ENCODE peak calls at places on chromosomes 4 and X, in four cellular contexts. J is WTC11, W is PC-9, U is activated B cell treated with CpG ODN at 0.5 μM for 24 hours. V is an unnamed sample.

GRCh38 chr4:109411964-109412363 is 21.7 kb upstream of the SEC24B start:
- DNase-seq in J (no peak), W (no peak), U (no peak), V (no peak)

GRCh38 chrX:11792461-11793421 is 34.7 kb downstream of the MSL3 start:
- DNase-seq in J (no peak), W (no peak), U (peak; percentile 48), V (peak; percentile 59)

GRCh38 chr4:6857009-6857882 is 52.4 kb upstream of the TBC1D14 start:
- DNase-seq in J (no peak), W (no peak), U (no peak), V (no peak)

GRCh38 chr4:7381221-7381889 is 53.4 kb downstream of the PSAPL1 start:
- DNase-seq in J (no peak), W (no peak), U (no peak), V (no peak)

GRCh38 chrX:130770615-130771014 is 132.4 kb downstream of the ENOX2 start:
- DNase-seq in J (no peak), W (peak; percentile 4), U (no peak), V (no peak)

GRCh38 chr4:68712207-68712606 is 41.8 kb upstream of the UGT2B15 start:
- DNase-seq in J (no peak), W (no peak), U (no peak), V (no peak)

GRCh38 chr4:1307951-1308735 is 18.5 kb downstream of the MAEA start:
- DNase-seq in J (no peak), W (no peak), U (no peak), V (no peak)

GRCh38 chr4:14879643-14880042 is 122.6 kb upstream of the CPEB2 start:
- DNase-seq in J (no peak), W (peak; percentile 81), U (no peak), V (no peak)

GRCh38 chr4:17718471-17718870 is 63.0 kb downstream of the FAM184B start:
- DNase-seq in J (no peak), W (no peak), U (no peak), V (no peak)

GRCh38 chrX:27186671-27187070 is 276.5 kb downstream of the PPP4R3C start:
- DNase-seq in J (peak; percentile 8), W (peak; percentile 14), U (no peak), V (peak; percentile 16)

GRCh38 chr4:96677499-96677898 is 837.6 kb downstream of the PDHA2 start:
- DNase-seq in J (no peak), W (no peak), U (no peak), V (no peak)

GRCh38 chrX:88425739-88426138 is 321.3 kb upstream of the CPXCR1 start:
- DNase-seq in J (no peak), W (no peak), U (no peak), V (no peak)

GRCh38 chr4:174764105-174764729 is 64.8 kb downstream of the GLRA3 start:
- DNase-seq in J (no peak), W (no peak), U (no peak), V (peak; percentile 22)

DNA sequence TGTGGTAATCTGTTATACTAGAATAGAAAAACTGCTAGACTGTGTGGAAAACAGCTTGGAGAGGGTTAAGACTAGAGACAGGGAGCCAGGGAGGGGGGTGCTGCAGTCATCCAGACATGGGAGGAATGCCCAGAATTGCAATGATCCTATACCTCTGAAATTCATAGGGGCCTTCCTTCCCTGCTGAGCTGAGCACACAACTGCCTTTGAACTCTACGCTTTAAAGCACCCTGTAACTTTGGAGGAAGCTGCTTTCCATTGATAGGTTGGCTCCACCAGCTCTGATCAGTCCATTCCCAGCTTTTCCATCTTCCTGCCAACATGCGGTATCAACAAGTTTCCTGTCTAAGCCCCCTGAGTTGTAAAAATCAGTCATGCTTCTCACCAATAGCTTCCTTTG is 155.9 kb upstream of the RASGEF1B start:
- DNase-seq in J (no peak), W (no peak), U (no peak), V (no peak)
- TF ChIP-seq CTCF in J (no peak), W (no peak), U (no peak), V (no peak)

DNA sequence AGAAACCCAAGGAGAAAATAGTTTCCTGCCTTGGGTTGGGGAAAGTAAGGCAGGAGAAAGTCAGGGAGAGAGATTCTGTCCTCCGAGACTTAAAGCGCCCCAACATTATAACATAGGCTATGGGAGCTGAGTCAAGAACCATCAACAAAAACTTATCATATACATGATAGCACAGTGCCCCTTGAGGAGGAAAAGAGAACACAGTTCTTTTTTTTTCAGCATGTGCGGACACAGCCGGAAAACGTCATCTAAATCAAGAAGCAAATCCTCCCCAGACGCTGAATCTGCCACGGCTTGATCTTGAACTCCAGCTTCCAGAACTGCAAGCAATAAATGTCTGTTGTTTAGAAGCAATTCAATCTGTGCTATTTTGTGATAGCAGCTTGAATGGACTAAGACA is 549.6 kb upstream of the PRKX start:
- DNase-seq in J (no peak), W (no peak), U (no peak), V (no peak)
- TF ChIP-seq CTCF in J (no peak), W (peak; percentile 60), U (no peak), V (no peak)

DNA sequence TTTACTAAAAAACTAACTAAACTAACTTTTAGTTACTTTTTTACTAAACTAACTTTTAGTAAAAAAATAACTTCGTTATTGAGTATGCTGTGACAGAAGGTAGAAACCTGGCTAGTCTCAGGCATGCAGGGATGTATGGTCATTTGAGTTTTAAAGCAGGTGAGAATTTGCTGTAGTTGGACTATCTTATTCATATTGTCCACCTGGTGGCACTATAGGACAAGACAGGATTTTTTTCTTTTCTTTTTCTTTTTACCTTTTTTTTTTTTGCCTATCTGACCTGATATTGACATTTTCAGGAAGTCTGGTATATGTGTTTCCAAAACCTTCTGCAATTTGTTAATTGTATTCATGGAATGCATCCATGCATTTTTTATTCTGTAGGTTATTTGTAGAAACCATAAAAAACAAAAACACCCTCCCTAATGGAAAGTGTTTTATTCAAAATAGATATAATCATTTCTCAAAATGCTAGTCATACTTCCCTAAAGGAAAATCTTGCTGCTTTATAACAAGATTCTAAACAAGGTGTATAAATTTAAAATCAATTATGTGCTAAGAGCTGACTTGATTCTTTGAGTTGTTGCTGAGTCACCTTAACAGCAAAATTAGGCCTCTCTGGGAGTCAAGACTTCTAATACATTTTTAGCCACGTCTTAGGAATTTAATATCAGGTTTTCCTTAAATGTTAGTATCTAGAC is 201.2 kb upstream of the GNPDA2 start:
- DNase-seq in J (no peak), W (no peak), U (no peak), V (peak; percentile 4)
- TF ChIP-seq CTCF in J (no peak), W (peak; percentile 68), U (no peak), V (peak; percentile 27)

GRCh38 chrX:154321152-154321551 is 25.6 kb downstream of the TKTL1 start:
- DNase-seq in J (no peak), W (no peak), U (no peak), V (no peak)

GRCh38 chrX:154322890-154323289 is 27.3 kb downstream of the TKTL1 start:
- DNase-seq in J (no peak), W (no peak), U (no peak), V (no peak)

GRCh38 chrX:154320406-154320805 is 24.8 kb downstream of the TKTL1 start:
- DNase-seq in J (no peak), W (no peak), U (no peak), V (no peak)

GRCh38 chrX:154323537-154323936 is 27.9 kb downstream of the TKTL1 start:
- DNase-seq in J (no peak), W (no peak), U (no peak), V (no peak)

GRCh38 chrX:154321624-154322023 is 26.0 kb downstream of the TKTL1 start:
- DNase-seq in J (no peak), W (no peak), U (no peak), V (no peak)
- TF ChIP-seq CTCF in J (no peak), W (no peak), U (no peak), V (peak; percentile 42)

GRCh38 chr4:90120815-90121214 is 6.4 kb upstream of the CCSER1 start:
- DNase-seq in J (no peak), W (no peak), U (no peak), V (no peak)

GRCh38 chr4:90118547-90119211 is 8.5 kb upstream of the CCSER1 start:
- DNase-seq in J (no peak), W (no peak), U (no peak), V (peak; percentile 12)

GRCh38 chr4:90121961-90122748 is 5.0 kb upstream of the CCSER1 start:
- DNase-seq in J (no peak), W (peak; percentile 36), U (no peak), V (no peak)

GRCh38 chr4:90120037-90120436 is 7.2 kb upstream of the CCSER1 start:
- DNase-seq in J (no peak), W (no peak), U (no peak), V (no peak)
- TF ChIP-seq CTCF in J (no peak), W (no peak), U (no peak), V (peak; percentile 25)

DNA sequence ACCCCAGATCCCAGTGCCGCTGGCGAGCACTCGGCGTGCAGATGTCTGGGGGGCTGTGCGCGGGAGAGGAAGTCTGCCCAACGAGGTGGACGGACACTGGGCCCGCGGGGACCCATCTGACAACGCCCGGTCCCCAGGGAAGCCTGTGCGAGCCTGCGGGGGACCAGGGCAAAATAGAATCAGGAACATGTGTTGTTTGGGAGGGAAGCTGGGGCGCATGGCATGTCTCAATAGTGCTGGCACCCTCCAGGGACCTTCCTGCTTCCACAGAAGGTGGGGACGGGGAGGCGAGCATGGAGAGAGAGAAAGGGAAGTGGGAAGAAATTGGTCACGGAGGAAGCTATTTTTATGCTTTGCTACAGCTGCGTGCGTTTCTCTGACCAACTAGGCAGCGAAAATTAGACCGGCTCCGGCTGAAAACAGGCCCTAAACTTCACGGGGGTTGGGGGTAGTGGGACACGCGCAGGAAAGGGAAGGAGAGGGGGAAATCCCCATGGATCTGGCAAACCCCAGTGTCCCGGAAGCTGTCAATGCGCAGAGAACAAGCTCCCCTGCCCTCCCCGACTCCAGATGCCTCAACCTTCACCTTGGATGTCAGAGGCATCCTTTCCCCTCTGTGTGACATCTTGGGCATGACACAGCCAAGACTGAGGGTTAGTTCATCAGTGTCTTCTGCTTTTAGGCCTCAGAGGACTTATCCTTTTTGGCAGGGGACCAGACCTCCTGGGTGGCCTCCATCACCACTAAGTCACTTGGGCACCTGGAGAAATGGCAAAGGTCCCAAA is 169.8 kb upstream of the BCOR start:
- DNase-seq in J (no peak), W (no peak), U (peak; percentile 15), V (peak; percentile 45)
- TF ChIP-seq CTCF in J (no peak), W (no peak), U (no peak), V (no peak)

DNA sequence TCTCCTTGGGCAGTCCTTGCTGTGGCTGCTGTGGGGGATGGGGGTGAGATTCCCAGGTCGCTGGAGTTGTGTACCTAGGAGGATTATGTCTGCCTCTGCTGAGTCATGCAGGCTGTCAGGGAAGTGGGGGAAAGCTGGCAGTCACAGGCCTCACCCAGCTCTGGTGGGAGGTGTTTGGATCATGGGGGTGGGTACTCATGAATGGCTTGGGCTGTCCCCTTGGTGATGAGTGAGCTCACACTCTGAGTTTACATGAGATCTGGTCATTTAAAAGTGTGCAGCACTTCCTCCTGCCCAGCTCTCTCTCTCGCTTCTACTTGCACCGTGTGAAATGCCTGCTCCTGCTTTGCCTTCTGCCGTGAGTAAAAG is 24.6 kb upstream of the PDLIM3 start:
- DNase-seq in J (peak; percentile 14), W (peak; percentile 90), U (no peak), V (no peak)
- TF ChIP-seq CTCF in J (no peak), W (no peak), U (no peak), V (no peak)

GRCh38 chr4:63556332-63556731 is 852.9 kb downstream of the TECRL start:
- DNase-seq in J (peak; percentile 38), W (no peak), U (no peak), V (no peak)
- TF ChIP-seq CTCF in J (peak; percentile 68), W (no peak), U (no peak), V (no peak)

V was measured in GM10248.